ENCODE peak calls at places on chromosomes 6 and 20, in ten cellular contexts. A is fibroblast of mammary gland, S is coronary artery, U is A549, O is epithelial cell of esophagus, L is AG09309, K is SK-N-SH, J is vagina, R is fibroblast of lung, V is OCI-LY7. P is an unnamed sample.

GRCh38 chr20:15927893-15928650 is 645.2 kb downstream of the KIF16B start:
- DNase-seq in A (no peak), S (no peak), U (no peak), O (no peak), L (no peak), K (no peak), J (no peak), R (no peak), V (no peak), P (no peak)

GRCh38 chr20:41344938-41345728 is 4.5 kb downstream of the LPIN3 start:
- DNase-seq in A (no peak), S (no peak), U (no peak), O (peak; percentile 52), L (no peak), K (no peak), J (no peak), R (no peak), V (no peak), P (no peak)

GRCh38 chr6:13653296-13653695 is 38.2 kb downstream of the NOL7 start:
- DNase-seq in A (peak; percentile 4), S (no peak), U (no peak), O (no peak), L (no peak), K (peak; percentile 15), J (no peak), R (peak; percentile 62), V (no peak), P (no peak)

GRCh38 chr6:73339340-73339739 is 14.7 kb downstream of the DPPA5 start:
- DNase-seq in A (no peak), S (no peak), U (peak; percentile 10), O (no peak), L (no peak), K (no peak), J (no peak), R (peak; percentile 3), V (no peak), P (no peak)

GRCh38 chr6:130252527-130253237 is 29.9 kb upstream of the SAMD3 start:
- DNase-seq in A (no peak), S (no peak), U (no peak), O (peak; percentile 9), L (no peak), K (no peak), J (no peak), R (peak; percentile 4), V (no peak), P (no peak)

GRCh38 chr20:10300582-10301108 is 82.0 kb downstream of the SNAP25 start:
- DNase-seq in A (no peak), S (no peak), U (no peak), O (no peak), L (no peak), K (no peak), J (no peak), R (no peak), V (no peak), P (no peak)

GRCh38 chr20:43994486-43995100 is 79.9 kb downstream of the TOX2 start:
- DNase-seq in A (peak; percentile 64), S (no peak), U (no peak), O (peak; percentile 31), L (no peak), K (peak; percentile 52), J (no peak), R (peak; percentile 40), V (no peak), P (no peak)

GRCh38 chr20:5095931-5096330 is 23.8 kb downstream of the PCNA start:
- DNase-seq in A (no peak), S (peak; percentile 35), U (no peak), O (no peak), L (no peak), K (no peak), J (no peak), R (no peak), V (no peak), P (no peak)

GRCh38 chr6:90216081-90216977 is 80.3 kb downstream of the BACH2 start:
- DNase-seq in A (peak; percentile 28), S (no peak), U (peak; percentile 38), O (no peak), L (no peak), K (no peak), J (no peak), R (peak; percentile 86), V (peak; percentile 70), P (peak; percentile 73)

GRCh38 chr6:158014505-158015187 is 33.0 kb downstream of the SYNJ2 start:
- DNase-seq in A (peak; percentile 23), S (peak; percentile 67), U (no peak), O (no peak), L (no peak), K (no peak), J (no peak), R (no peak), V (no peak), P (no peak)

GRCh38 chr6:145028144-145028818 is 707.0 kb downstream of the EPM2A start:
- DNase-seq in A (peak; percentile 56), S (no peak), U (peak; percentile 57), O (peak; percentile 70), L (no peak), K (peak; percentile 5), J (no peak), R (no peak), V (peak; percentile 29), P (no peak)

GRCh38 chr20:56440346-56441007 is 27.9 kb upstream of the RTF2 start:
- DNase-seq in A (no peak), S (no peak), U (no peak), O (no peak), L (no peak), K (no peak), J (no peak), R (peak; percentile 40), V (no peak), P (peak; percentile 19)

GRCh38 chr6:26502169-26502568 is 2.1 kb downstream of the BTN1A1 start:
- DNase-seq in A (no peak), S (no peak), U (no peak), O (no peak), L (no peak), K (no peak), J (no peak), R (no peak), V (peak; percentile 92), P (no peak)
- H3K4me3 ChIP-seq in A (no peak overlapping the region), S (peak overlapping the region; percentile 64), U (no peak overlapping the region), O (no peak overlapping the region), L (no peak overlapping the region), K (no peak overlapping the region), J (no peak overlapping the region), R (peak overlapping the region; percentile 26), V (peak overlapping the region; percentile 53), P (no peak overlapping the region)

DNA sequence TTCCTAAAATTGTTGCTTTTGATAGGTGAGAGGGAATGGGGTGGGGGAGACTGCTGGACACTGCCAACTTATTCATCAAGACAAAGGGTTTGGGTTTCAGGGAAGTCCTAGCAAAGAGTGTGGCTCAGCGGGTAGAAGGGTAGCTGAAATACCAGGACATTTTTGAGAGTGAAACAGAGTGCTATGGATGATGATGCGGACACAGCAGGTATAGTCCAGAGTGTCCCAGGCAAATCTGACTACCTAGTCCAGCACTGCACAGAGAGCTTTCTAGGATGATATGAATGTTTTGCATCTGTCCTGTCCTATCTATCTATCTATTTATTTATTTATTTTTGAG is 154.3 kb downstream of the BCAS1 start:
- DNase-seq in A (no peak), S (no peak), U (no peak), O (no peak), L (no peak), K (no peak), J (no peak), R (no peak), V (no peak), P (no peak)
- H3K4me3 ChIP-seq in A (peak overlapping the region; percentile 9), S (peak overlapping the region; percentile 73), U (peak overlapping the region; percentile 54), O (no peak overlapping the region), L (no peak overlapping the region), K (peak overlapping the region; percentile 75), J (peak overlapping the region; percentile 59), R (no peak overlapping the region), V (peak overlapping the region; percentile 69), P (no peak overlapping the region)

GRCh38 chr6:139376604-139377218 is 2.3 kb upstream of the CITED2 start:
- DNase-seq in A (peak; percentile 52), S (no peak), U (peak; percentile 44), O (peak; percentile 70), L (no peak), K (no peak), J (no peak), R (peak; percentile 68), V (no peak), P (no peak)
- H3K4me3 ChIP-seq in A (no peak overlapping the region), S (peak overlapping the region; percentile 86), U (peak overlapping the region; percentile 83), O (peak overlapping the region; percentile 97), L (peak overlapping the region; percentile 66), K (no peak overlapping the region), J (peak overlapping the region; percentile 62), R (peak overlapping the region; percentile 73), V (peak overlapping the region; percentile 92), P (peak overlapping the region; percentile 85)

GRCh38 chr6:28824793-28825731 is 98.7 kb downstream of the TRIM27 start:
- DNase-seq in A (no peak), S (no peak), U (no peak), O (no peak), L (no peak), K (no peak), J (no peak), R (no peak), V (no peak), P (no peak)
- H3K4me3 ChIP-seq in A (peak overlapping the region; percentile 23), S (no peak overlapping the region), U (peak overlapping the region; percentile 5), O (peak overlapping the region; percentile 6), L (no peak overlapping the region), K (peak overlapping the region; percentile 37), J (no peak overlapping the region), R (no peak overlapping the region), V (no peak overlapping the region), P (no peak overlapping the region)

GRCh38 chr20:34954905-34955231 is 738 bp downstream of the GSS start:
- DNase-seq in A (peak; percentile 61), S (peak; percentile 70), U (no peak), O (peak; percentile 17), L (no peak), K (peak; percentile 59), J (no peak), R (peak; percentile 44), V (no peak), P (no peak)
- H3K4me3 ChIP-seq in A (peak overlapping the region; percentile 85), S (peak overlapping the region; percentile 89), U (peak overlapping the region; percentile 59), O (peak overlapping the region; percentile 86), L (peak overlapping the region; percentile 74), K (peak overlapping the region; percentile 67), J (peak overlapping the region; percentile 67), R (peak overlapping the region; percentile 83), V (peak overlapping the region; percentile 78), P (peak overlapping the region; percentile 62)